ENCODE peak calls at places on chromosome 11, in eight cellular contexts. V is left ventricle myocardium inferior, D is GM23338, X is bronchial epithelial cell, J is osteocyte, M is PC-3, R is nephron progenitor cell, W is cardiac muscle cell. C is an unnamed sample.

GRCh38 chr11:96736591-96736990 is 346.8 kb downstream of the JRKL start:
- DNase-seq in J (no peak), D (no peak), X (no peak), R (no peak), W (peak; percentile 8), V (no peak), M (no peak), C (no peak)

GRCh38 chr11:36233226-36233625 is 56.0 kb downstream of the COMMD9 start:
- DNase-seq in W (peak; percentile 90), J (no peak), V (no peak), M (no peak), X (no peak), R (no peak), D (no peak), C (peak; percentile 35)

GRCh38 chr11:62127426-62127825 is 3.6 kb downstream of the INCENP start:
- DNase-seq in D (no peak), J (no peak), W (no peak), R (no peak), V (no peak), X (no peak), M (no peak), C (no peak)

GRCh38 chr11:119149371-119150275 is 771 bp downstream of the ABCG4 start:
- DNase-seq in R (peak; percentile 59), M (no peak), X (no peak), D (peak; percentile 63), V (no peak), J (no peak), W (peak; percentile 21), C (no peak)

GRCh38 chr11:128941573-128942271 is 949 bp downstream of the TP53AIP1 start:
- DNase-seq in M (peak; percentile 49), X (peak; percentile 86), J (no peak), V (no peak), D (no peak), R (no peak), W (no peak), C (no peak)

GRCh38 chr11:30561691-30562412 is 24.3 kb downstream of the MPPED2 start:
- DNase-seq in R (no peak), X (no peak), W (no peak), J (no peak), M (no peak), D (no peak), V (no peak), C (no peak)

GRCh38 chr11:128422576-128423370 is 164.6 kb downstream of the ETS1 start:
- DNase-seq in V (peak; percentile 47), J (no peak), R (no peak), D (no peak), W (no peak), M (no peak), X (no peak), C (no peak)

GRCh38 chr11:115439385-115439784 is 64.8 kb downstream of the CADM1 start:
- DNase-seq in R (no peak), M (no peak), D (no peak), W (no peak), X (peak; percentile 41), J (no peak), V (no peak), C (no peak)

GRCh38 chr11:69908511-69909220 is 89.5 kb upstream of the FGF3 start:
- DNase-seq in W (no peak), J (no peak), D (no peak), M (no peak), V (peak; percentile 2), R (no peak), X (no peak), C (no peak)

GRCh38 chr11:116148056-116148455 is 624.7 kb downstream of the BUD13 start:
- DNase-seq in J (peak; percentile 66), V (no peak), X (no peak), M (no peak), W (no peak), R (peak; percentile 47), D (peak; percentile 75), C (no peak)

GRCh38 chr11:13717331-13717730 is 48.9 kb downstream of the FAR1 start:
- DNase-seq in R (no peak), M (peak; percentile 48), D (no peak), V (no peak), W (peak; percentile 83), J (no peak), X (peak; percentile 42), C (peak; percentile 52)

GRCh38 chr11:11045156-11045670 is 187.4 kb upstream of the ZBED5 start:
- DNase-seq in W (no peak), D (no peak), V (no peak), R (no peak), X (no peak), J (no peak), M (no peak), C (no peak)
- TF ChIP-seq CTCF in W (no peak), D (no peak), V (no peak), R (no peak), X (no peak), J (no peak), M (no peak), C (no peak)

DNA sequence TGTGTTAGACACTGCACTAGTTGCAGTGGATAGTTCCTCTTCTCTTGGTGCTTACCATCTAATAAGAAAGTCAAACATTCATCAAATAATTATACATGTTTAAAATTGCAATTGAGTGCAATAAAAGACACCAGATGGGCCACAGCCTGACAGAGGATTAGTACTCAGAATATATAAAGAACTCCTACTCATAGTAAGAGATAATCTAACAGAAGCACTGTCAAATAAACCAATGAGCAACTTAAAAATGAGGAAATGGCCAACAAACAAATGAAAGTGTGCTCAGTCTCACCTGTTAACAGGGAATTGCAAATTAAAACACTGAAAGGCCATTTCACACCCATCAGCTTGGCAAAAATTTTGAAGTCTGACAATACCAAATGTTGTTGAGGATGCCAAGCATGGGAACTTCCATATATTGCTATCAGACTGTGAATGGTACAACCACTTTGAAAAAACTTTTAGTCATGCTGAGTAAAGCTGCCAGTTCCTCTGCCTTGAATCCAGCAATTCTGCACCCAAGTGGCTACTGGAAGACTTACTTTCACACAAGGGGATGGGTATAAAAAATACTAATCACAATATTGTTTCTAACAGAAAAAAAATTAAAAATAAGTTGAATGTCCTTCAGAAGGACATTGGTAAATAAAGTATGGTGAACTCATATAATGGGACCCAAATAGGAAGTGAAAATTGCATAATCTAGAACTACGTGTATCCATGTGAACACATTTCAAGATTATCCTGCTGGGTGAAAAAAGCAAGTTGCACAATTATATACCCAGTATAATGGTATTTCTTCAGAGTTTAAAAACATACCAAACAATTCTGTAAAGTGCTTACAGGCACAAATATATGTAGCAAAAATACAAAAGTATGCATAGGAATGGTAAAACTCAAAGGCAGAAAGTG is 41.4 kb upstream of the CREB3L1 start:
- DNase-seq in R (no peak), J (no peak), M (no peak), V (no peak), W (peak; percentile 81), X (peak; percentile 32), D (no peak), C (peak; percentile 47)
- TF ChIP-seq CTCF in R (no peak), J (no peak), M (no peak), V (no peak), W (no peak), X (no peak), D (no peak), C (peak; percentile 15)

GRCh38 chr11:6332066-6332465 is 11.8 kb upstream of the CAVIN3 start:
- DNase-seq in X (no peak), J (no peak), W (no peak), R (no peak), D (no peak), M (no peak), V (no peak), C (no peak)

GRCh38 chr11:6326980-6327379 is 6.7 kb upstream of the CAVIN3 start:
- DNase-seq in D (no peak), R (no peak), X (no peak), J (no peak), M (no peak), W (no peak), V (no peak), C (no peak)

GRCh38 chr11:6328321-6328720 is 8.0 kb upstream of the CAVIN3 start:
- DNase-seq in J (no peak), V (no peak), D (peak; percentile 60), M (no peak), R (no peak), X (no peak), W (peak; percentile 57), C (no peak)

GRCh38 chr11:6326303-6326702 is 6.0 kb upstream of the CAVIN3 start:
- DNase-seq in V (no peak), D (no peak), R (no peak), M (no peak), W (no peak), X (no peak), J (no peak), C (no peak)

GRCh38 chr11:6327806-6328205 is 7.5 kb upstream of the CAVIN3 start:
- DNase-seq in W (no peak), M (no peak), X (no peak), R (no peak), D (no peak), V (no peak), J (no peak), C (no peak)
- TF ChIP-seq CTCF in W (no peak), M (no peak), X (no peak), R (no peak), D (no peak), V (no peak), J (no peak), C (no peak)

DNA sequence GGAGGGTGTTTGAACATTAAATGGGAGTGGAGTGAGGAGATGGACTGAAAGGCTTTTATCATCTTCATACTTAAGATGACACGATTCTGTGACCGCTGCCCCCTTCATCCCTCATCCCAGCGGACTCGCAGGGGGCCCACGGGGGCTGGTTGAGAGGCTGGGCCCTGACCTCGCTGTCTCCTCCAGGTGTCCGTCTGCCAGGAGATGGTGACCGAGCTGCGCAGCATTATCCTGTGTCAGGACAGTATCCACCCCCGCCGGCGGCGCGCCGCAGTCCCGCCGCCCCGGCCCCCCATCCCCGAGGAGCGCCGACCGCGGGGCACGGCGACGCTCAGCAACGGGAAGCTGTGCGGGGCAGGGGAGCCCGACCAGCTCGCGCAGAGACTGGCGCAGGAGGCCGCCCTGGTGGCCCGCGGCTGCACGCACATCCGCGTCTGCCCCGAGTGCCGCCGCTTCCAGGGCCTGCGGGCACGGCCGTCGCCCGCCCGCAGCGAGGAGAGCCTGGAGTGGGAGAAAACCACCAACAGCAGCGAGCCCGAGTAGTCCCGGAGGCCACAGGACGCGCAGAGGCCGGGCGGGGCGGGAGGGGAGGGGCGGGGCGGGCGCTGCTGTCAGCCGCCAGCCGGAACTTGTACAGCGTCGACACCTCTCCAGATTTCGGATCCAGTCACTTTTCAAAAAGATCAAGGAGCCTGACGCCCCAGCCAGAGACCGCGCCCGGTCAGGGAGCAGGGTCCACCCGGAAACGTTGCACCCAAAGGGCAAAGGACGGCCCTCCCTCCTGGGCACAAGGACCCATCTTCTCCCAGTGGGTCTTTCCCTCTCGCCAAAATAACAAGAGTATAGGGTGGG is 38.0 kb upstream of the TBCEL start:
- DNase-seq in M (peak; percentile 47), J (no peak), D (peak; percentile 79), R (peak; percentile 79), V (peak; percentile 24), W (peak; percentile 72), X (peak; percentile 24), C (peak; percentile 18)
- TF ChIP-seq CTCF in M (peak; percentile 25), J (no peak), D (peak; percentile 16), R (peak; percentile 34), V (peak; percentile 52), W (peak; percentile 19), X (peak; percentile 28), C (no peak)

GRCh38 chr11:18270102-18270501 is 4.0 kb downstream of the SAA1 start:
- DNase-seq in V (no peak), J (no peak), M (no peak), R (no peak), D (peak; percentile 37), W (no peak), X (no peak), C (no peak)
- TF ChIP-seq CTCF in V (no peak), J (no peak), M (no peak), R (no peak), D (peak; percentile 24), W (no peak), X (no peak), C (no peak)

GRCh38 chr11:48096588-48097525 is 116.5 kb downstream of the PTPRJ start:
- DNase-seq in D (peak; percentile 61), R (no peak), X (peak; percentile 86), M (peak; percentile 82), J (peak; percentile 62), V (no peak), W (no peak), C (no peak)
- TF ChIP-seq CTCF in D (peak; percentile 27), R (no peak), X (no peak), M (no peak), J (no peak), V (no peak), W (no peak), C (no peak)

C was measured in fibroblast of mammary gland.